ENCODE peak calls at places on chromosomes 7 and 10, in ten cellular contexts. A is chondrocyte, Q is choroid plexus epithelial cell, M is endothelial cell, T is pancreas, H is hepatocyte, K is adrenal gland, B is cardiac muscle cell, X is BE2C, S is AG09309. R is an unnamed sample.

GRCh38 chr7:22618528-22618927 is 108.5 kb upstream of the IL6 start:
- DNase-seq in A (no peak), Q (no peak), M (no peak), T (no peak), H (no peak), K (no peak), B (no peak), X (no peak), S (no peak), R (no peak)

GRCh38 chr7:41544241-41544640 is 158.6 kb downstream of the INHBA start:
- DNase-seq in A (no peak), Q (peak; percentile 16), M (no peak), T (no peak), H (no peak), K (no peak), B (no peak), X (no peak), S (peak; percentile 55), R (no peak)

GRCh38 chr10:86284355-86285105 is 82.1 kb downstream of the GRID1 start:
- DNase-seq in A (peak; percentile 55), Q (no peak), M (peak; percentile 2), T (no peak), H (no peak), K (no peak), B (no peak), X (no peak), S (no peak), R (no peak)

GRCh38 chr7:39919646-39920045 is 30.4 kb upstream of the CDK13 start:
- DNase-seq in A (no peak), Q (no peak), M (no peak), T (no peak), H (no peak), K (no peak), B (no peak), X (no peak), S (no peak), R (no peak)

GRCh38 chr7:137862358-137862757 is 15.6 kb upstream of the DGKI start:
- DNase-seq in A (no peak), Q (no peak), M (no peak), T (no peak), H (no peak), K (no peak), B (no peak), X (no peak), S (no peak), R (no peak)

GRCh38 chr10:1213252-1213651 is 157.1 kb downstream of the WDR37 start:
- DNase-seq in A (no peak), Q (no peak), M (no peak), T (no peak), H (no peak), K (no peak), B (no peak), X (no peak), S (no peak), R (no peak)

GRCh38 chr10:107618461-107619093 is 454.1 kb upstream of the SORCS1 start:
- DNase-seq in A (no peak), Q (peak; percentile 38), M (no peak), T (no peak), H (no peak), K (no peak), B (no peak), X (no peak), S (no peak), R (no peak)

GRCh38 chr10:59817806-59818205 is 64.6 kb upstream of the MRLN start:
- DNase-seq in A (no peak), Q (no peak), M (no peak), T (no peak), H (no peak), K (peak; percentile 82), B (no peak), X (peak; percentile 5), S (no peak), R (no peak)

GRCh38 chr7:45911311-45911710 is 9.8 kb downstream of the IGFBP3 start:
- DNase-seq in A (no peak), Q (no peak), M (no peak), T (no peak), H (no peak), K (no peak), B (no peak), X (no peak), S (no peak), R (no peak)

GRCh38 chr10:111233439-111233838 is 156.6 kb downstream of the ADRA2A start:
- DNase-seq in A (no peak), Q (no peak), M (peak; percentile 42), T (no peak), H (peak; percentile 21), K (no peak), B (peak; percentile 59), X (no peak), S (no peak), R (no peak)

GRCh38 chr7:139476139-139476538 is 7.3 kb downstream of the KLRG2 start:
- DNase-seq in A (no peak), Q (no peak), M (no peak), T (no peak), H (no peak), K (no peak), B (no peak), X (no peak), S (no peak), R (no peak)

GRCh38 chr7:55538538-55538937 is 33.8 kb downstream of the VOPP1 start:
- DNase-seq in A (no peak), Q (peak; percentile 95), M (no peak), T (no peak), H (peak; percentile 35), K (no peak), B (no peak), X (no peak), S (peak; percentile 85), R (peak; percentile 67)

GRCh38 chr7:101990811-101991418 is 173.5 kb downstream of the CUX1 start:
- DNase-seq in A (no peak), Q (no peak), M (no peak), T (no peak), H (no peak), K (no peak), B (no peak), X (no peak), S (no peak), R (no peak)

GRCh38 chr10:28710227-28710889 is 33.0 kb downstream of the BAMBI start:
- DNase-seq in A (no peak), Q (no peak), M (no peak), T (no peak), H (no peak), K (peak; percentile 72), B (peak; percentile 76), X (no peak), S (no peak), R (no peak)

GRCh38 chr7:34675749-34676374 is 17.8 kb downstream of the NPSR1 start:
- DNase-seq in A (no peak), Q (peak; percentile 38), M (peak; percentile 42), T (no peak), H (peak; percentile 19), K (peak; percentile 18), B (peak; percentile 43), X (peak; percentile 11), S (no peak), R (no peak)
- TF ChIP-seq CTCF in A (peak; percentile 73), Q (peak; percentile 68), M (peak; percentile 85), T (peak; percentile 21), H (peak; percentile 56), K (peak; percentile 48), B (peak; percentile 70), X (peak; percentile 72), S (peak; percentile 40), R (peak; percentile 62)

GRCh38 chr7:73839743-73840714 is 2.3 kb downstream of the METTL27 start:
- DNase-seq in A (no peak), Q (no peak), M (no peak), T (no peak), H (no peak), K (no peak), B (no peak), X (no peak), S (no peak), R (no peak)
- TF ChIP-seq CTCF in A (no peak), Q (no peak), M (peak; percentile 49), T (no peak), H (no peak), K (no peak), B (no peak), X (peak; percentile 24), S (no peak), R (no peak)

DNA sequence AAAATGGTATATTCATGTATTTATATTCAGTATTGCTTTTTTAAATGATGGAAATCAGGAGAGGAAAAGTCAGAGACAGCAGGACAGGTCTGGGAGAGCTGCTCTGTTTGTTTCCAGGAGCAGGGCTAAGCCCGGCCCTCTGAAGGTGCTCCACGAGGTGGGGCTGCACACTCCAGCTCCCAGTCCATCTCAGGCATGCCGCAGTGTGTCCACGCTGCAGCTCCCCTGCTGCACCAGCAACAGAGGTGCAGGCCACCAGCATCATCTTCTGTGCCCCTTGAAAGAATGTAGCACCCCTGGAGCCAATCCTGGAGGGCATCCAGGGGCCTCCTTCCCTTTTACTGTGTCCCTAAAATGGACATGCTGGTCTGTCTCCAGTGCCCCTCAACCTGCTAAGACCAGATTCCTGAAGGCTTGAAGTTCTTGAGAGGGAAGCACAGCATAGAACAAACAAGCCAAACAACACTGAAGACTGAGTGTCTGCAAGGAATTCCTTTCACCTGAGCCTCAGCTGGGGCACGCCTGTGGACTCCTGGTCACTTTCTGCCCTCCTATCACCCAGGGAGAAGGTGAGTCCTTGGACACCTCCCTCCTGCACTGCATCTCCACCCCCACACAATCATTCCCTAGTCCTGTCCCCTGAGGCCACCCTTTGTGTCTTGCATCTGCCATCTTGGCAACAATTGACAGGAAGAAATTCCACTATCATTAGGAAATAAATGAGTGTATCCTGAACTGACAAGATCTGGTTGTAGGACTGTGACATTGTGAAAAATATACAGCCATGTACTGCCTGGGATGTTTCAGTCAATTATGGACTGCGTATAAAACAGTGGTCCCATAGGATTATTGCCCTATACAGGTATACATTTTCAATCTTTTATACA is 100.5 kb downstream of the CXCL12 start:
- DNase-seq in A (no peak), Q (no peak), M (no peak), T (no peak), H (no peak), K (no peak), B (no peak), X (no peak), S (no peak), R (no peak)
- TF ChIP-seq CTCF in A (no peak), Q (no peak), M (no peak), T (no peak), H (peak; percentile 15), K (no peak), B (no peak), X (no peak), S (no peak), R (no peak)

GRCh38 chr7:25007668-25008067 is 27.7 kb upstream of the OSBPL3 start:
- DNase-seq in A (no peak), Q (no peak), M (no peak), T (no peak), H (no peak), K (no peak), B (no peak), X (no peak), S (no peak), R (no peak)
- TF ChIP-seq CTCF in A (no peak), Q (no peak), M (no peak), T (no peak), H (no peak), K (no peak), B (no peak), X (peak; percentile 8), S (no peak), R (no peak)